ENCODE peak calls at places on chromosomes 5 and 9, in seven cellular contexts. One of them, this sample, is unnamed.

GRCh38 chr9:35718726-35719511 is 13.1 kb downstream of the TLN1 start:
- DNase-seq in CD4-positive, alpha-beta T cell: no peak
- DNase-seq in HTR-8/SVneo: no peak
- DNase-seq in AG08395: no peak
- DNase-seq in GM19239: no peak
- DNase-seq in stimulated activated CD4-positive, alpha-beta T cell treated with anti-CD3 and anti-CD28 coated beads, TNF-alpha, amount 100 ng/mL, for 1 hour: no peak
- DNase-seq in foreskin fibroblast: no peak
- DNase-seq in this sample: no peak

GRCh38 chr5:176670449-176670848 is 23.2 kb downstream of the TSPAN17 start:
- DNase-seq in foreskin fibroblast: no peak
- DNase-seq in AG08395: no peak
- DNase-seq in GM19239: no peak
- DNase-seq in CD4-positive, alpha-beta T cell: no peak
- DNase-seq in stimulated activated CD4-positive, alpha-beta T cell treated with anti-CD3 and anti-CD28 coated beads, TNF-alpha, amount 100 ng/mL, for 1 hour: no peak
- DNase-seq in HTR-8/SVneo: no peak
- DNase-seq in this sample: no peak

GRCh38 chr5:137838976-137839375 is 28.7 kb upstream of the MYOT start:
- DNase-seq in CD4-positive, alpha-beta T cell: no peak
- DNase-seq in stimulated activated CD4-positive, alpha-beta T cell treated with anti-CD3 and anti-CD28 coated beads, TNF-alpha, amount 100 ng/mL, for 1 hour: no peak
- DNase-seq in AG08395: no peak
- DNase-seq in GM19239: no peak
- DNase-seq in HTR-8/SVneo: no peak
- DNase-seq in foreskin fibroblast: no peak
- DNase-seq in this sample: no peak

GRCh38 chr9:127201731-127202130 is 62.8 kb upstream of the GARNL3 start:
- DNase-seq in CD4-positive, alpha-beta T cell: no peak
- DNase-seq in foreskin fibroblast: no peak
- DNase-seq in HTR-8/SVneo: no peak
- DNase-seq in AG08395: no peak
- DNase-seq in GM19239: no peak
- DNase-seq in stimulated activated CD4-positive, alpha-beta T cell treated with anti-CD3 and anti-CD28 coated beads, TNF-alpha, amount 100 ng/mL, for 1 hour: no peak
- DNase-seq in this sample: no peak

GRCh38 chr5:120476063-120476462 is 12.0 kb downstream of the PRR16 start:
- DNase-seq in AG08395: no peak
- DNase-seq in CD4-positive, alpha-beta T cell: no peak
- DNase-seq in stimulated activated CD4-positive, alpha-beta T cell treated with anti-CD3 and anti-CD28 coated beads, TNF-alpha, amount 100 ng/mL, for 1 hour: no peak
- DNase-seq in HTR-8/SVneo: no peak
- DNase-seq in GM19239: no peak
- DNase-seq in foreskin fibroblast: no peak
- DNase-seq in this sample: no peak

GRCh38 chr9:135061441-135061840 is 26.0 kb upstream of the OLFM1 start:
- DNase-seq in stimulated activated CD4-positive, alpha-beta T cell treated with anti-CD3 and anti-CD28 coated beads, TNF-alpha, amount 100 ng/mL, for 1 hour: no peak
- DNase-seq in CD4-positive, alpha-beta T cell: no peak
- DNase-seq in foreskin fibroblast: no peak
- DNase-seq in GM19239: no peak
- DNase-seq in AG08395: no peak
- DNase-seq in HTR-8/SVneo: no peak
- DNase-seq in this sample: no peak

GRCh38 chr9:10649076-10649475 is 36.3 kb upstream of the PTPRD start:
- DNase-seq in AG08395: no peak
- DNase-seq in stimulated activated CD4-positive, alpha-beta T cell treated with anti-CD3 and anti-CD28 coated beads, TNF-alpha, amount 100 ng/mL, for 1 hour: no peak
- DNase-seq in HTR-8/SVneo: no peak
- DNase-seq in foreskin fibroblast: no peak
- DNase-seq in GM19239: no peak
- DNase-seq in CD4-positive, alpha-beta T cell: no peak
- DNase-seq in this sample: no peak

GRCh38 chr9:2017459-2018161 is 2.5 kb downstream of the SMARCA2 start:
- DNase-seq in stimulated activated CD4-positive, alpha-beta T cell treated with anti-CD3 and anti-CD28 coated beads, TNF-alpha, amount 100 ng/mL, for 1 hour: peak
- DNase-seq in CD4-positive, alpha-beta T cell: peak
- DNase-seq in AG08395: peak
- DNase-seq in HTR-8/SVneo: peak
- DNase-seq in foreskin fibroblast: peak
- DNase-seq in GM19239: peak
- DNase-seq in this sample: peak

GRCh38 chr5:132829742-132830435 is 558 bp downstream of the SHROOM1 start:
- DNase-seq in HTR-8/SVneo: peak
- DNase-seq in GM19239: peak
- DNase-seq in stimulated activated CD4-positive, alpha-beta T cell treated with anti-CD3 and anti-CD28 coated beads, TNF-alpha, amount 100 ng/mL, for 1 hour: peak
- DNase-seq in CD4-positive, alpha-beta T cell: peak
- DNase-seq in AG08395: peak
- DNase-seq in foreskin fibroblast: peak
- DNase-seq in this sample: peak

GRCh38 chr5:14851597-14851996 is 20.0 kb downstream of the ANKH start:
- DNase-seq in GM19239: no peak
- DNase-seq in AG08395: no peak
- DNase-seq in foreskin fibroblast: no peak
- DNase-seq in HTR-8/SVneo: no peak
- DNase-seq in stimulated activated CD4-positive, alpha-beta T cell treated with anti-CD3 and anti-CD28 coated beads, TNF-alpha, amount 100 ng/mL, for 1 hour: no peak
- DNase-seq in CD4-positive, alpha-beta T cell: no peak
- DNase-seq in this sample: no peak

GRCh38 chr9:7760014-7760415 is 39.6 kb downstream of the DMAC1 start:
- DNase-seq in stimulated activated CD4-positive, alpha-beta T cell treated with anti-CD3 and anti-CD28 coated beads, TNF-alpha, amount 100 ng/mL, for 1 hour: no peak
- DNase-seq in GM19239: no peak
- DNase-seq in AG08395: no peak
- DNase-seq in HTR-8/SVneo: no peak
- DNase-seq in foreskin fibroblast: no peak
- DNase-seq in CD4-positive, alpha-beta T cell: no peak
- DNase-seq in this sample: no peak

GRCh38 chr9:97788763-97789663 is 64.0 kb upstream of the FOXE1 start:
- DNase-seq in stimulated activated CD4-positive, alpha-beta T cell treated with anti-CD3 and anti-CD28 coated beads, TNF-alpha, amount 100 ng/mL, for 1 hour: no peak
- DNase-seq in CD4-positive, alpha-beta T cell: no peak
- DNase-seq in AG08395: no peak
- DNase-seq in foreskin fibroblast: no peak
- DNase-seq in GM19239: no peak
- DNase-seq in HTR-8/SVneo: no peak
- DNase-seq in this sample: no peak

GRCh38 chr5:174829511-174829864 is 105.1 kb downstream of the MSX2 start:
- DNase-seq in foreskin fibroblast: no peak
- DNase-seq in AG08395: no peak
- DNase-seq in stimulated activated CD4-positive, alpha-beta T cell treated with anti-CD3 and anti-CD28 coated beads, TNF-alpha, amount 100 ng/mL, for 1 hour: no peak
- DNase-seq in CD4-positive, alpha-beta T cell: no peak
- DNase-seq in HTR-8/SVneo: no peak
- DNase-seq in GM19239: no peak
- DNase-seq in this sample: no peak

GRCh38 chr9:105198023-105198422 is 46.4 kb upstream of the SLC44A1 start:
- DNase-seq in GM19239: no peak
- DNase-seq in stimulated activated CD4-positive, alpha-beta T cell treated with anti-CD3 and anti-CD28 coated beads, TNF-alpha, amount 100 ng/mL, for 1 hour: no peak
- DNase-seq in foreskin fibroblast: no peak
- DNase-seq in AG08395: no peak
- DNase-seq in HTR-8/SVneo: no peak
- DNase-seq in CD4-positive, alpha-beta T cell: no peak
- DNase-seq in this sample: no peak

GRCh38 chr5:122493091-122493775 is 181.2 kb downstream of the SNCAIP start:
- DNase-seq in HTR-8/SVneo: no peak
- DNase-seq in GM19239: no peak
- DNase-seq in AG08395: no peak
- DNase-seq in CD4-positive, alpha-beta T cell: no peak
- DNase-seq in foreskin fibroblast: no peak
- DNase-seq in stimulated activated CD4-positive, alpha-beta T cell treated with anti-CD3 and anti-CD28 coated beads, TNF-alpha, amount 100 ng/mL, for 1 hour: no peak
- DNase-seq in this sample: peak

GRCh38 chr9:95816716-95817115 is 58.8 kb upstream of the ERCC6L2 start:
- DNase-seq in AG08395: no peak
- DNase-seq in foreskin fibroblast: no peak
- DNase-seq in HTR-8/SVneo: no peak
- DNase-seq in stimulated activated CD4-positive, alpha-beta T cell treated with anti-CD3 and anti-CD28 coated beads, TNF-alpha, amount 100 ng/mL, for 1 hour: no peak
- DNase-seq in CD4-positive, alpha-beta T cell: no peak
- DNase-seq in GM19239: no peak
- DNase-seq in this sample: no peak

GRCh38 chr5:135944967-135945560 is 9.7 kb downstream of the LECT2 start:
- DNase-seq in HTR-8/SVneo: peak
- DNase-seq in stimulated activated CD4-positive, alpha-beta T cell treated with anti-CD3 and anti-CD28 coated beads, TNF-alpha, amount 100 ng/mL, for 1 hour: no peak
- DNase-seq in foreskin fibroblast: peak
- DNase-seq in CD4-positive, alpha-beta T cell: no peak
- DNase-seq in GM19239: peak
- DNase-seq in AG08395: peak
- DNase-seq in this sample: peak

GRCh38 chr9:70607926-70608325 is 193.5 kb upstream of the KLF9 start:
- DNase-seq in GM19239: no peak
- DNase-seq in HTR-8/SVneo: no peak
- DNase-seq in stimulated activated CD4-positive, alpha-beta T cell treated with anti-CD3 and anti-CD28 coated beads, TNF-alpha, amount 100 ng/mL, for 1 hour: no peak
- DNase-seq in AG08395: no peak
- DNase-seq in foreskin fibroblast: no peak
- DNase-seq in CD4-positive, alpha-beta T cell: no peak
- DNase-seq in this sample: peak

GRCh38 chr9:16672501-16672900 is 198.0 kb downstream of the BNC2 start:
- DNase-seq in AG08395: no peak
- DNase-seq in GM19239: no peak
- DNase-seq in CD4-positive, alpha-beta T cell: no peak
- DNase-seq in HTR-8/SVneo: no peak
- DNase-seq in stimulated activated CD4-positive, alpha-beta T cell treated with anti-CD3 and anti-CD28 coated beads, TNF-alpha, amount 100 ng/mL, for 1 hour: no peak
- DNase-seq in foreskin fibroblast: no peak
- DNase-seq in this sample: no peak

GRCh38 chr5:149635394-149635793 is 54.1 kb downstream of the ARHGEF37 start:
- DNase-seq in CD4-positive, alpha-beta T cell: no peak
- DNase-seq in AG08395: no peak
- DNase-seq in foreskin fibroblast: peak
- DNase-seq in HTR-8/SVneo: no peak
- DNase-seq in stimulated activated CD4-positive, alpha-beta T cell treated with anti-CD3 and anti-CD28 coated beads, TNF-alpha, amount 100 ng/mL, for 1 hour: no peak
- DNase-seq in GM19239: no peak
- DNase-seq in this sample: no peak

GRCh38 chr5:83255268-83255667 is 177.9 kb downstream of the XRCC4 start:
- DNase-seq in HTR-8/SVneo: no peak
- DNase-seq in foreskin fibroblast: no peak
- DNase-seq in AG08395: peak
- DNase-seq in GM19239: no peak
- DNase-seq in stimulated activated CD4-positive, alpha-beta T cell treated with anti-CD3 and anti-CD28 coated beads, TNF-alpha, amount 100 ng/mL, for 1 hour: no peak
- DNase-seq in CD4-positive, alpha-beta T cell: no peak
- DNase-seq in this sample: no peak

GRCh38 chr5:122906768-122907167 is 61.4 kb downstream of the SNX24 start:
- DNase-seq in foreskin fibroblast: no peak
- DNase-seq in HTR-8/SVneo: peak
- DNase-seq in CD4-positive, alpha-beta T cell: no peak
- DNase-seq in stimulated activated CD4-positive, alpha-beta T cell treated with anti-CD3 and anti-CD28 coated beads, TNF-alpha, amount 100 ng/mL, for 1 hour: no peak
- DNase-seq in GM19239: no peak
- DNase-seq in AG08395: no peak
- DNase-seq in this sample: no peak

GRCh38 chr5:148268556-148268955 is at the start of gene SPINK13:
- DNase-seq in GM19239: no peak
- DNase-seq in foreskin fibroblast: peak
- DNase-seq in stimulated activated CD4-positive, alpha-beta T cell treated with anti-CD3 and anti-CD28 coated beads, TNF-alpha, amount 100 ng/mL, for 1 hour: no peak
- DNase-seq in CD4-positive, alpha-beta T cell: no peak
- DNase-seq in HTR-8/SVneo: peak
- DNase-seq in AG08395: no peak
- DNase-seq in this sample: no peak

GRCh38 chr5:15183520-15183919 is 311.9 kb upstream of the ANKH start:
- DNase-seq in AG08395: no peak
- DNase-seq in CD4-positive, alpha-beta T cell: no peak
- DNase-seq in GM19239: no peak
- DNase-seq in stimulated activated CD4-positive, alpha-beta T cell treated with anti-CD3 and anti-CD28 coated beads, TNF-alpha, amount 100 ng/mL, for 1 hour: no peak
- DNase-seq in HTR-8/SVneo: no peak
- DNase-seq in foreskin fibroblast: no peak
- DNase-seq in this sample: no peak

GRCh38 chr9:16030513-16031185 is 477.8 kb downstream of the CCDC171 start:
- DNase-seq in foreskin fibroblast: peak
- DNase-seq in GM19239: no peak
- DNase-seq in HTR-8/SVneo: peak
- DNase-seq in AG08395: peak
- DNase-seq in stimulated activated CD4-positive, alpha-beta T cell treated with anti-CD3 and anti-CD28 coated beads, TNF-alpha, amount 100 ng/mL, for 1 hour: no peak
- DNase-seq in CD4-positive, alpha-beta T cell: no peak
- DNase-seq in this sample: no peak

GRCh38 chr9:3018691-3019230 is 174.9 kb upstream of the PUM3 start:
- DNase-seq in stimulated activated CD4-positive, alpha-beta T cell treated with anti-CD3 and anti-CD28 coated beads, TNF-alpha, amount 100 ng/mL, for 1 hour: no peak
- DNase-seq in foreskin fibroblast: no peak
- DNase-seq in HTR-8/SVneo: no peak
- DNase-seq in CD4-positive, alpha-beta T cell: no peak
- DNase-seq in AG08395: no peak
- DNase-seq in GM19239: no peak
- DNase-seq in this sample: no peak

GRCh38 chr9:127854169-127854833 is at the start of gene ENG:
- DNase-seq in stimulated activated CD4-positive, alpha-beta T cell treated with anti-CD3 and anti-CD28 coated beads, TNF-alpha, amount 100 ng/mL, for 1 hour: no peak
- DNase-seq in AG08395: peak
- DNase-seq in GM19239: no peak
- DNase-seq in CD4-positive, alpha-beta T cell: no peak
- DNase-seq in foreskin fibroblast: peak
- DNase-seq in HTR-8/SVneo: peak
- DNase-seq in this sample: no peak

GRCh38 chr5:172150514-172151425 is 37.3 kb downstream of the STK10 start:
- DNase-seq in CD4-positive, alpha-beta T cell: no peak
- DNase-seq in HTR-8/SVneo: no peak
- DNase-seq in stimulated activated CD4-positive, alpha-beta T cell treated with anti-CD3 and anti-CD28 coated beads, TNF-alpha, amount 100 ng/mL, for 1 hour: no peak
- DNase-seq in foreskin fibroblast: peak
- DNase-seq in AG08395: peak
- DNase-seq in GM19239: peak
- DNase-seq in this sample: no peak

GRCh38 chr5:154236-154635 is 37.1 kb upstream of the LRRC14B start:
- DNase-seq in HTR-8/SVneo: no peak
- DNase-seq in stimulated activated CD4-positive, alpha-beta T cell treated with anti-CD3 and anti-CD28 coated beads, TNF-alpha, amount 100 ng/mL, for 1 hour: no peak
- DNase-seq in foreskin fibroblast: no peak
- DNase-seq in CD4-positive, alpha-beta T cell: no peak
- DNase-seq in AG08395: no peak
- DNase-seq in GM19239: no peak
- DNase-seq in this sample: no peak